ENCODE peak calls at places on chromosomes 13 and 19, in seven cellular contexts. J is caudate nucleus, G is RCC 7860, P is esophagus squamous epithelium, S is progenitor cell of endocrine pancreas, M is NCI-H1105 treated with DMSO at 0.1 percent for 48 hours, Q is AG04449. H is an unnamed sample.

GRCh38 chr13:40109324-40109958 is 454.0 kb downstream of the COG6 start:
- DNase-seq in J (no peak), G (peak; percentile 80), P (no peak), S (no peak), M (no peak), Q (peak; percentile 64), H (no peak)

GRCh38 chr19:50498219-50499056 is 12.6 kb downstream of the JOSD2 start:
- DNase-seq in J (no peak), G (no peak), P (no peak), S (no peak), M (no peak), Q (no peak), H (no peak)

GRCh38 chr13:28548872-28549271 is 53.9 kb upstream of the FLT1 start:
- DNase-seq in J (no peak), G (no peak), P (no peak), S (no peak), M (no peak), Q (no peak), H (no peak)

GRCh38 chr19:20787766-20788165 is 11.7 kb downstream of the ZNF66 start:
- DNase-seq in J (no peak), G (peak; percentile 9), P (no peak), S (no peak), M (no peak), Q (no peak), H (no peak)

GRCh38 chr13:112066624-112067004 is 335 bp upstream of the SOX1 start:
- DNase-seq in J (no peak), G (no peak), P (no peak), S (no peak), M (peak; percentile 99), Q (no peak), H (peak; percentile 95)

GRCh38 chr13:72864142-72865035 is 82.5 kb downstream of the PIBF1 start:
- DNase-seq in J (no peak), G (no peak), P (no peak), S (no peak), M (no peak), Q (peak; percentile 28), H (no peak)

GRCh38 chr19:7145494-7145893 is 76.0 kb downstream of the ZNF557 start:
- DNase-seq in J (no peak), G (no peak), P (no peak), S (no peak), M (no peak), Q (no peak), H (no peak)

GRCh38 chr19:13243971-13244370 is 93.8 kb downstream of the IER2 start:
- DNase-seq in J (no peak), G (no peak), P (no peak), S (no peak), M (no peak), Q (no peak), H (no peak)

GRCh38 chr19:44718441-44719261 is 19.7 kb downstream of the CEACAM16 start:
- DNase-seq in J (no peak), G (peak; percentile 32), P (no peak), S (no peak), M (no peak), Q (no peak), H (no peak)